ENCODE peak calls at places on chromosomes 4 and X, in four cellular contexts. B is MM.1S, N is heart right ventricle, O is tibial artery. S is an unnamed sample. For H3K9me3 and H3K4me1, the result is how much of the 10 kb centered on the place peaks cover.

GRCh38 chr4:27009539-27009938 is 148.9 kb downstream of the STIM2 start:
- DNase-seq in B (no peak), N (no peak), O (no peak), S (no peak)

GRCh38 chr4:121817006-121817405 is 6.7 kb downstream of the CCNA2 start:
- DNase-seq in O (no peak), N (no peak), B (no peak), S (no peak)

GRCh38 chr4:112058433-112058832 is 86.8 kb upstream of the FAM241A start:
- DNase-seq in O (no peak), N (no peak), B (no peak), S (no peak)

GRCh38 chr4:53905935-53906377 is 158.4 kb downstream of the CHIC2 start:
- DNase-seq in N (peak), O (no peak), B (peak), S (no peak)

GRCh38 chrX:151714367-151714766 is 1.5 kb upstream of the FATE1 start:
- DNase-seq in B (no peak), N (no peak), O (no peak), S (no peak)

GRCh38 chr4:156971623-156972369 is at the start of gene PDGFC:
- DNase-seq in O (peak), N (peak), B (peak), S (no peak)

GRCh38 chrX:109600114-109600710 is 24.8 kb downstream of the KCNE5 start:
- DNase-seq in O (no peak), B (no peak), N (no peak), S (no peak)

GRCh38 chr4:101914761-101915160 is 124.2 kb downstream of the BANK1 start:
- DNase-seq in B (no peak), O (no peak), N (no peak), S (no peak)

GRCh38 chr4:56701644-56702043 is 20.5 kb upstream of the HOPX start:
- DNase-seq in B (peak), O (no peak), N (peak), S (no peak)

GRCh38 chr4:1463088-1463926 is 57.1 kb upstream of the NKX1-1 start:
- DNase-seq in N (no peak), B (no peak), O (peak), S (no peak)

GRCh38 chr4:32022071-32022470 is 1301.9 kb downstream of the PCDH7 start:
- DNase-seq in N (no peak), O (no peak), B (no peak), S (no peak)

GRCh38 chr4:99054428-99054994 is 34.1 kb downstream of the ADH5 start:
- DNase-seq in B (no peak), N (no peak), O (no peak), S (no peak)

GRCh38 chr4:140243345-140243753 is 89.4 kb upstream of the MAML3 start:
- DNase-seq in N (no peak), B (no peak), O (no peak), S (peak)

GRCh38 chrX:103329991-103330390 is at the start of gene TCEAL7:
- DNase-seq in N (peak), O (peak), B (no peak), S (no peak)

GRCh38 chrX:108186811-108187210 is 95.2 kb downstream of the ATG4A start:
- DNase-seq in N (no peak), O (no peak), B (no peak), S (no peak)

GRCh38 chr4:109406337-109406931 is 27.2 kb upstream of the SEC24B start:
- DNase-seq in O (no peak), N (peak), B (peak), S (no peak)

GRCh38 chr4:74311696-74312313 is 3.5 kb downstream of the EPGN start:
- DNase-seq in N (peak), O (no peak), B (peak), S (no peak)

GRCh38 chr4:150501983-150502382 is 80.0 kb upstream of the MAB21L2 start:
- DNase-seq in O (no peak), N (no peak), B (no peak), S (no peak)

GRCh38 chr4:10086506-10087120 is 30.0 kb downstream of the WDR1 start:
- DNase-seq in B (no peak), O (peak), N (no peak), S (no peak)

GRCh38 chrX:74523224-74523623 is 91.2 kb downstream of the RLIM start:
- DNase-seq in N (no peak), B (no peak), O (no peak), S (no peak)

GRCh38 chrX:48703642-48704481 is 7.3 kb downstream of the SUV39H1 start:
- DNase-seq in N (no peak), O (no peak), B (no peak), S (no peak)

GRCh38 chrX:46713672-46714487 is 45.0 kb downstream of the SLC9A7 start:
- DNase-seq in O (no peak), N (no peak), B (peak), S (no peak)

GRCh38 chr4:1903035-1903434 is 31.8 kb downstream of the NSD2 start:
- DNase-seq in B (no peak), N (no peak), O (no peak), S (no peak)

GRCh38 chrX:14409341-14409740 is 120.0 kb upstream of the GLRA2 start:
- DNase-seq in O (no peak), N (no peak), B (no peak), S (no peak)

GRCh38 chr4:24686866-24687672 is 102.7 kb upstream of the DHX15 start:
- DNase-seq in N (no peak), B (no peak), O (no peak), S (no peak)

GRCh38 chrX:68183612-68184214 is 249.6 kb downstream of the OPHN1 start:
- DNase-seq in N (no peak), B (peak), O (no peak), S (no peak)

GRCh38 chrX:73398185-73398914 is 48.5 kb upstream of the CDX4 start:
- DNase-seq in O (no peak), B (no peak), N (no peak), S (no peak)

GRCh38 chrX:149198980-149199732 is 305.9 kb downstream of the IDS start:
- DNase-seq in N (no peak), B (no peak), O (no peak), S (no peak)

GRCh38 chrX:156008915-156009314 is 11.4 kb downstream of the IL9R start:
- DNase-seq in O (no peak), B (no peak), N (no peak), S (no peak)

GRCh38 chrX:66015152-66015827 is 24.6 kb downstream of the VSIG4 start:
- DNase-seq in B (peak), O (no peak), N (peak), S (no peak)

GRCh38 chr4:80216100-80216761 is 18.9 kb downstream of the PRDM8 start:
- DNase-seq in O (no peak), B (no peak), N (no peak), S (no peak)

GRCh38 chrX:30798810-30799209 is 90.2 kb downstream of the TAB3 start:
- DNase-seq in O (no peak), N (no peak), B (no peak), S (no peak)

GRCh38 chrX:24693453-24694202 is at the start of gene POLA1:
- DNase-seq in B (peak), N (peak), O (peak), S (peak)
- TF ChIP-seq CTCF in B (peak), N (peak), O (peak), S (no peak)

GRCh38 chrX:55196688-55197087 is 23.5 kb upstream of the PAGE5 start:
- DNase-seq in N (no peak), B (no peak), O (no peak), S (no peak)
- H3K9me3 ChIP-seq in N (under half), B (under half), O (under half), S (under half)

DNA sequence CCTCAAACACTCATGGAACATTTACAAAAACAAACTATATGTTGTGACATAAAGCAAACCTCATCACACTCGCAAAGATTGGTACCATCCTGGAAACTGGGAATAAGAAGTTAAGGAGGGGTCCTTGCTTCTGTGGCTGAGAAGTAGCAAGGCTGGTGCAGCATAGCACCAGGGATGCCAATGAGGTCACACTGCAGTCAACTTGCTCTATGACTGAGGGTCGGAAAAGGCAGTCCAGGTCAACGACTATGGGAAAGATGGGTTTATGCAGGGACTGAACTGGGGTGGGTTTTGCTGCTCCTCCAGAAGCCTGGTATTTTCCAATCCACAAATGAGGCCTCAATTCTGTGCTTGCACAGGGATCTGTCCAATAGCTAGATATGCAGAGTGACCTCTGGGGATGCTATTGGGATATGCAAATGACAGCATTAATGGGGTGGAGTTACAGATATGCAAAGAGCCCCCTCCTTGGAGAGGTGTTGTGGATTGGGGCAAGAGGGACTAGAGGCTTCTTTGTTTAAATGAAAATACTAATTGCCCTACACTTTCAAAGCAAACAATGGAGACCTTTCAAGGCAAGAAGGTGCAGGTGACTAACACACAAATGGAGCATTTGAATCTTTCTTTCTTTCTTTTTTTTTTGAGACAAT is 7.2 kb upstream of the IL13RA1 start:
- DNase-seq in N (no peak), B (no peak), O (no peak), S (no peak)
- H3K4me1 ChIP-seq in N (under half), B (under half), O (under half), S (under half)

GRCh38 chrX:70979136-70979762 is 48.4 kb upstream of the SLC7A3 start:
- DNase-seq in N (no peak), O (no peak), B (no peak), S (no peak)
- TF ChIP-seq CTCF in N (peak), O (no peak), B (peak), S (no peak)

GRCh38 chr4:185016946-185017797 is 1.1 kb upstream of the HELT start:
- DNase-seq in O (no peak), N (no peak), B (no peak), S (no peak)
- H3K9me3 ChIP-seq in O (under half), N (under half), B (under half), S (under half)

DNA sequence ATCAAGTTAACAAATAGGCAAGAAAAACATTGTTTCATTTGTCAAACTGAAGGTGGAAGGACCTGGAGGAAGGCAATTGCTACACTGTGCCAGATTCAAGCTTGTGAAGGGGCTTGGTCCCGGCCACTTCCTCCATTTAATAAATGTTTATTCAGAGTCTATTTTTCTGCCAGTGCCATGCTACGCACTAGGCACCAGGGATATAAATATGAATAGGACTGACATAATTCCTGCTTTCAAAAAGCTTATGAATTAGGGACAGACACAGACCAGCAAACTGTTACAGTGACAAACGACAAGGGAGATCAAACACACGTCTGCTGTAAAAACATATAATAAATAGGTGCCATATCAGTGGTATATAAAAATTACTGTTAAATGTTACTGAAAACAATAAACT is 571 bp downstream of the TLR6 start:
- DNase-seq in N (peak), O (no peak), B (peak), S (no peak)
- H3K4me1 ChIP-seq in N (under half), O (under half), B (under half), S (under half)

DNA sequence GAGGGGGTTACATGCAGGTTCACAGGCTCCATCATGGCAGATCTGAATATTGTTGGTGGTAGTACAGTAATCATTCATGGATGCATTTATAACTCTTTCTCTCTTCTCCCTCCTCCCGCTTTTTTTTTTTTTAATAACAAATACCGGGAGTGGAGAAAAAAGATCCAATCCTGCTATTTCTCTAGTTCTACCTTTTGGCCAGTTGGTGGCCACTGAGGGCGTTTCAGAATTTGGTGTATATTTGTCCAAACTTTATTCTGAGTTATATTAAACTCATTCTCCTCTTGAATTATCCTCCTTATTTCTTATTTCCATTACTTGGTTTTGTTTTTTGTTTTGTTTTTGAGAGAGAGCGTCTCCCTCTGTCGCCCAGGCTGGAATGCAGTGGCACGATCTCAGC is 74.8 kb downstream of the HMGB2 start:
- DNase-seq in B (no peak), O (no peak), N (no peak), S (no peak)
- TF ChIP-seq CTCF in B (no peak), O (no peak), N (no peak), S (no peak)

DNA sequence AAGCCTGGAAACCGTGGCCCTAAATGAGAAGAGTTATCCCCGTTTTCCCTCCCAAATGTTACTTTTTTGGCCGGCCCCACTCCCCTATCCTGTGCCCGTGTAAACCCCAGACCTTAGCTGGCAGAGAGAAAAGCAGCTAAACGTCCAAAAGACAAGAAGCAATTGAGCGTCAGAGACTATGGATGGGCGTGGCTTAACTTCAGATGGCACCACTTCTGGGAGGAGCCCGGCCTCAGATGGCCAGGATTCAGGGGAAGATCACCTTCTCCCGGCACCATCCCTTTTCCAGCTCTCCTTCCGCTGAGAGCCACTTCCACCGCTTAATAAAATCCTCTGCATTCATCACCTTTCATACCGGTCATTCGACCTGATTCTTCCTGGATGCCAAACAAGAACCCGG is 350.1 kb upstream of the PCDH7 start:
- DNase-seq in N (no peak), O (no peak), B (no peak), S (no peak)
- H3K9me3 ChIP-seq in N (under half), O (under half), B (under half), S (under half)

DNA sequence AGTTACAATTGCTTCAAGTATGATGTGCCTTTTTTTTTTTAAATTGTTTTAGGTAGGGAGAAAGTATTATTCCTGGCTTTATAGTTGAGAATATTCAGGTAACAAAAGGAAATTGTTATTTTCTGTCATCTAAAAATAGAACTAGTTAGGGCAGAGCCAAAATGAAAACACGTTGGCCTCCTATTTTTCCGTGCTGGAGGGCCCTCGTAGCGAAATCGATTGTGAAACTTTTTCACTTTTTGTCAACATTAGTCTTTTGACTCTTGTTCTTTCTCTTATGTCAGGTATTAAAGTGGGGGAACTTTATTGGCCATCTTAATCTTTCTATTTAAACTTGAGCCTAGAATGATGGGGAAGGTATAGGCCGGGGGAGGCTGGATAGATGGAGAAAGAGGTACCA is 104.9 kb downstream of the ARHGAP10 start:
- DNase-seq in O (no peak), B (no peak), N (no peak), S (no peak)
- H3K4me1 ChIP-seq in O (under half), B (under half), N (half or more), S (under half)